ENCODE peak calls at places on chromosomes 2 and 18, in seven cellular contexts. One of them, this sample, is unnamed.

GRCh38 chr2:142983174-142983573 is 105.7 kb downstream of the KYNU start:
- DNase-seq in non-pigmented ciliary epithelial cell: no peak
- DNase-seq in globus pallidus: no peak
- DNase-seq in IMR-90: no peak
- DNase-seq in NCI-H1436: no peak
- DNase-seq in NCI-H1092: no peak
- DNase-seq in stimulated activated naive B cell treated with anti-CD40 and anti-IgM and Interleukin-4, amounts not matched to agents 10 μg/mL and 1 μg/mL and 100 μg/mL, for 72 hours: no peak
- DNase-seq in this sample: no peak

GRCh38 chr18:12580630-12581342 is 77.1 kb downstream of the SPIRE1 start:
- DNase-seq in non-pigmented ciliary epithelial cell: no peak
- DNase-seq in globus pallidus: no peak
- DNase-seq in IMR-90: no peak
- DNase-seq in NCI-H1436: no peak
- DNase-seq in NCI-H1092: no peak
- DNase-seq in stimulated activated naive B cell treated with anti-CD40 and anti-IgM and Interleukin-4, amounts not matched to agents 10 μg/mL and 1 μg/mL and 100 μg/mL, for 72 hours: no peak
- DNase-seq in this sample: peak

GRCh38 chr2:34012728-34013302 is 413.7 kb upstream of the FAM98A start:
- DNase-seq in non-pigmented ciliary epithelial cell: peak
- DNase-seq in globus pallidus: peak
- DNase-seq in IMR-90: peak
- DNase-seq in NCI-H1436: peak
- DNase-seq in NCI-H1092: no peak
- DNase-seq in stimulated activated naive B cell treated with anti-CD40 and anti-IgM and Interleukin-4, amounts not matched to agents 10 μg/mL and 1 μg/mL and 100 μg/mL, for 72 hours: no peak
- DNase-seq in this sample: peak

GRCh38 chr2:55107428-55107827 is 57.2 kb upstream of the RTN4 start:
- DNase-seq in non-pigmented ciliary epithelial cell: no peak
- DNase-seq in globus pallidus: no peak
- DNase-seq in IMR-90: no peak
- DNase-seq in NCI-H1436: no peak
- DNase-seq in NCI-H1092: no peak
- DNase-seq in stimulated activated naive B cell treated with anti-CD40 and anti-IgM and Interleukin-4, amounts not matched to agents 10 μg/mL and 1 μg/mL and 100 μg/mL, for 72 hours: no peak
- DNase-seq in this sample: no peak

GRCh38 chr2:127006962-127007361 is 100.0 kb downstream of the BIN1 start:
- DNase-seq in non-pigmented ciliary epithelial cell: no peak
- DNase-seq in globus pallidus: no peak
- DNase-seq in IMR-90: no peak
- DNase-seq in NCI-H1436: no peak
- DNase-seq in NCI-H1092: no peak
- DNase-seq in stimulated activated naive B cell treated with anti-CD40 and anti-IgM and Interleukin-4, amounts not matched to agents 10 μg/mL and 1 μg/mL and 100 μg/mL, for 72 hours: no peak
- DNase-seq in this sample: no peak

GRCh38 chr2:171441470-171441869 is 7.4 kb downstream of the DCAF17 start:
- DNase-seq in non-pigmented ciliary epithelial cell: no peak
- DNase-seq in globus pallidus: no peak
- DNase-seq in IMR-90: no peak
- DNase-seq in NCI-H1436: no peak
- DNase-seq in NCI-H1092: no peak
- DNase-seq in stimulated activated naive B cell treated with anti-CD40 and anti-IgM and Interleukin-4, amounts not matched to agents 10 μg/mL and 1 μg/mL and 100 μg/mL, for 72 hours: no peak
- DNase-seq in this sample: no peak

GRCh38 chr2:156343096-156343939 is 10.8 kb upstream of the NR4A2 start:
- DNase-seq in non-pigmented ciliary epithelial cell: no peak
- DNase-seq in globus pallidus: no peak
- DNase-seq in IMR-90: no peak
- DNase-seq in NCI-H1436: no peak
- DNase-seq in NCI-H1092: no peak
- DNase-seq in stimulated activated naive B cell treated with anti-CD40 and anti-IgM and Interleukin-4, amounts not matched to agents 10 μg/mL and 1 μg/mL and 100 μg/mL, for 72 hours: no peak
- DNase-seq in this sample: no peak

GRCh38 chr2:37635359-37636208 is 35.9 kb downstream of the CDC42EP3 start:
- DNase-seq in non-pigmented ciliary epithelial cell: peak
- DNase-seq in globus pallidus: peak
- DNase-seq in IMR-90: peak
- DNase-seq in NCI-H1436: no peak
- DNase-seq in NCI-H1092: no peak
- DNase-seq in stimulated activated naive B cell treated with anti-CD40 and anti-IgM and Interleukin-4, amounts not matched to agents 10 μg/mL and 1 μg/mL and 100 μg/mL, for 72 hours: peak
- DNase-seq in this sample: no peak

GRCh38 chr2:128405981-128406601 is 87.4 kb upstream of the HS6ST1 start:
- DNase-seq in non-pigmented ciliary epithelial cell: no peak
- DNase-seq in globus pallidus: no peak
- DNase-seq in IMR-90: no peak
- DNase-seq in NCI-H1436: no peak
- DNase-seq in NCI-H1092: no peak
- DNase-seq in stimulated activated naive B cell treated with anti-CD40 and anti-IgM and Interleukin-4, amounts not matched to agents 10 μg/mL and 1 μg/mL and 100 μg/mL, for 72 hours: no peak
- DNase-seq in this sample: peak

GRCh38 chr2:221895366-221896121 is 323.4 kb upstream of the EPHA4 start:
- DNase-seq in non-pigmented ciliary epithelial cell: no peak
- DNase-seq in globus pallidus: no peak
- DNase-seq in IMR-90: peak
- DNase-seq in NCI-H1436: no peak
- DNase-seq in NCI-H1092: no peak
- DNase-seq in stimulated activated naive B cell treated with anti-CD40 and anti-IgM and Interleukin-4, amounts not matched to agents 10 μg/mL and 1 μg/mL and 100 μg/mL, for 72 hours: no peak
- DNase-seq in this sample: no peak

GRCh38 chr2:860259-860855 is 90.3 kb upstream of the SNTG2 start:
- DNase-seq in non-pigmented ciliary epithelial cell: no peak
- DNase-seq in globus pallidus: no peak
- DNase-seq in IMR-90: no peak
- DNase-seq in NCI-H1436: no peak
- DNase-seq in NCI-H1092: no peak
- DNase-seq in stimulated activated naive B cell treated with anti-CD40 and anti-IgM and Interleukin-4, amounts not matched to agents 10 μg/mL and 1 μg/mL and 100 μg/mL, for 72 hours: no peak
- DNase-seq in this sample: no peak

GRCh38 chr2:65436169-65436824 is 3.9 kb upstream of the SPRED2 start:
- DNase-seq in non-pigmented ciliary epithelial cell: peak
- DNase-seq in globus pallidus: peak
- DNase-seq in IMR-90: peak
- DNase-seq in NCI-H1436: peak
- DNase-seq in NCI-H1092: peak
- DNase-seq in stimulated activated naive B cell treated with anti-CD40 and anti-IgM and Interleukin-4, amounts not matched to agents 10 μg/mL and 1 μg/mL and 100 μg/mL, for 72 hours: peak
- DNase-seq in this sample: peak

GRCh38 chr2:44615950-44616518 is 254.3 kb downstream of the CAMKMT start:
- DNase-seq in non-pigmented ciliary epithelial cell: no peak
- DNase-seq in globus pallidus: peak
- DNase-seq in IMR-90: no peak
- DNase-seq in NCI-H1436: peak
- DNase-seq in NCI-H1092: no peak
- DNase-seq in stimulated activated naive B cell treated with anti-CD40 and anti-IgM and Interleukin-4, amounts not matched to agents 10 μg/mL and 1 μg/mL and 100 μg/mL, for 72 hours: no peak
- DNase-seq in this sample: no peak

GRCh38 chr18:74899554-74899953 is 301.9 kb downstream of the ZNF407 start:
- DNase-seq in non-pigmented ciliary epithelial cell: no peak
- DNase-seq in globus pallidus: no peak
- DNase-seq in IMR-90: no peak
- DNase-seq in NCI-H1436: peak
- DNase-seq in NCI-H1092: peak
- DNase-seq in stimulated activated naive B cell treated with anti-CD40 and anti-IgM and Interleukin-4, amounts not matched to agents 10 μg/mL and 1 μg/mL and 100 μg/mL, for 72 hours: no peak
- DNase-seq in this sample: no peak

GRCh38 chr2:101596346-101596745 is 101.2 kb upstream of the MAP4K4 start:
- DNase-seq in non-pigmented ciliary epithelial cell: no peak
- DNase-seq in globus pallidus: no peak
- DNase-seq in IMR-90: peak
- DNase-seq in NCI-H1436: no peak
- DNase-seq in NCI-H1092: no peak
- DNase-seq in stimulated activated naive B cell treated with anti-CD40 and anti-IgM and Interleukin-4, amounts not matched to agents 10 μg/mL and 1 μg/mL and 100 μg/mL, for 72 hours: no peak
- DNase-seq in this sample: no peak

GRCh38 chr2:28586864-28587263 is 91.0 kb downstream of the PLB1 start:
- DNase-seq in non-pigmented ciliary epithelial cell: no peak
- DNase-seq in globus pallidus: no peak
- DNase-seq in IMR-90: no peak
- DNase-seq in NCI-H1436: no peak
- DNase-seq in NCI-H1092: no peak
- DNase-seq in stimulated activated naive B cell treated with anti-CD40 and anti-IgM and Interleukin-4, amounts not matched to agents 10 μg/mL and 1 μg/mL and 100 μg/mL, for 72 hours: no peak
- DNase-seq in this sample: no peak

GRCh38 chr2:96890252-96890651 is 20.4 kb upstream of the SEMA4C start:
- DNase-seq in non-pigmented ciliary epithelial cell: no peak
- DNase-seq in globus pallidus: no peak
- DNase-seq in IMR-90: no peak
- DNase-seq in NCI-H1436: no peak
- DNase-seq in NCI-H1092: no peak
- DNase-seq in stimulated activated naive B cell treated with anti-CD40 and anti-IgM and Interleukin-4, amounts not matched to agents 10 μg/mL and 1 μg/mL and 100 μg/mL, for 72 hours: no peak
- DNase-seq in this sample: no peak

GRCh38 chr2:133841905-133842304 is 273.6 kb upstream of the NCKAP5 start:
- DNase-seq in non-pigmented ciliary epithelial cell: peak
- DNase-seq in globus pallidus: no peak
- DNase-seq in IMR-90: peak
- DNase-seq in NCI-H1436: no peak
- DNase-seq in NCI-H1092: no peak
- DNase-seq in stimulated activated naive B cell treated with anti-CD40 and anti-IgM and Interleukin-4, amounts not matched to agents 10 μg/mL and 1 μg/mL and 100 μg/mL, for 72 hours: no peak
- DNase-seq in this sample: no peak

GRCh38 chr18:60064271-60064670 is 164.5 kb downstream of the PMAIP1 start:
- DNase-seq in non-pigmented ciliary epithelial cell: no peak
- DNase-seq in globus pallidus: no peak
- DNase-seq in IMR-90: peak
- DNase-seq in NCI-H1436: no peak
- DNase-seq in NCI-H1092: no peak
- DNase-seq in stimulated activated naive B cell treated with anti-CD40 and anti-IgM and Interleukin-4, amounts not matched to agents 10 μg/mL and 1 μg/mL and 100 μg/mL, for 72 hours: no peak
- DNase-seq in this sample: no peak

GRCh38 chr2:45607701-45608100 is 3.4 kb downstream of the SRBD1 start:
- DNase-seq in non-pigmented ciliary epithelial cell: no peak
- DNase-seq in globus pallidus: no peak
- DNase-seq in IMR-90: no peak
- DNase-seq in NCI-H1436: no peak
- DNase-seq in NCI-H1092: no peak
- DNase-seq in stimulated activated naive B cell treated with anti-CD40 and anti-IgM and Interleukin-4, amounts not matched to agents 10 μg/mL and 1 μg/mL and 100 μg/mL, for 72 hours: no peak
- DNase-seq in this sample: no peak

GRCh38 chr2:237427807-237428506 is 14.0 kb upstream of the COL6A3 start:
- DNase-seq in non-pigmented ciliary epithelial cell: no peak
- DNase-seq in globus pallidus: no peak
- DNase-seq in IMR-90: no peak
- DNase-seq in NCI-H1436: no peak
- DNase-seq in NCI-H1092: no peak
- DNase-seq in stimulated activated naive B cell treated with anti-CD40 and anti-IgM and Interleukin-4, amounts not matched to agents 10 μg/mL and 1 μg/mL and 100 μg/mL, for 72 hours: peak
- DNase-seq in this sample: no peak

GRCh38 chr2:88748005-88748404 is 56.5 kb downstream of the RPIA start:
- DNase-seq in non-pigmented ciliary epithelial cell: no peak
- DNase-seq in globus pallidus: no peak
- DNase-seq in IMR-90: no peak
- DNase-seq in NCI-H1436: no peak
- DNase-seq in NCI-H1092: no peak
- DNase-seq in stimulated activated naive B cell treated with anti-CD40 and anti-IgM and Interleukin-4, amounts not matched to agents 10 μg/mL and 1 μg/mL and 100 μg/mL, for 72 hours: no peak
- DNase-seq in this sample: no peak

GRCh38 chr2:168565112-168565511 is 109.0 kb downstream of the CERS6 start:
- DNase-seq in non-pigmented ciliary epithelial cell: peak
- DNase-seq in globus pallidus: no peak
- DNase-seq in IMR-90: peak
- DNase-seq in NCI-H1436: no peak
- DNase-seq in NCI-H1092: no peak
- DNase-seq in stimulated activated naive B cell treated with anti-CD40 and anti-IgM and Interleukin-4, amounts not matched to agents 10 μg/mL and 1 μg/mL and 100 μg/mL, for 72 hours: no peak
- DNase-seq in this sample: no peak

This sample was measured in lung.